ENCODE peak calls at places on chromosomes 6 and 20, in seven cellular contexts. U is naive thymus-derived CD4-positive, alpha-beta T cell; J is brain microvascular endothelial cell; R is pancreas; P is colonic mucosa; D is ovary; F is Panc1. V is an unnamed sample.

GRCh38 chr6:119201486-119201885 is 123.0 kb upstream of the FAM184A start:
- DNase-seq in U (no peak), J (no peak), R (no peak), P (no peak), D (no peak), F (no peak), V (no peak)

GRCh38 chr6:6661684-6662083 is 73.2 kb downstream of the LY86 start:
- DNase-seq in U (no peak), J (peak; percentile 17), R (no peak), P (peak; percentile 57), D (no peak), F (no peak), V (peak; percentile 36)

GRCh38 chr20:17928633-17929311 is 39.8 kb downstream of the SNX5 start:
- DNase-seq in U (no peak), J (no peak), R (peak; percentile 56), P (peak; percentile 77), D (no peak), F (no peak), V (no peak)

GRCh38 chr6:106643061-106643460 is 13.7 kb downstream of the QRSL1 start:
- DNase-seq in U (no peak), J (no peak), R (no peak), P (no peak), D (no peak), F (no peak), V (no peak)

GRCh38 chr6:163414117-163414366 is 476 bp upstream of the QKI start:
- DNase-seq in U (no peak), J (no peak), R (no peak), P (no peak), D (no peak), F (no peak), V (no peak)

GRCh38 chr20:57686931-57687652 is 22.7 kb downstream of the PMEPA1 start:
- DNase-seq in U (no peak), J (no peak), R (no peak), P (no peak), D (no peak), F (no peak), V (no peak)

GRCh38 chr20:45218636-45219035 is 2.5 kb upstream of the SEMG2 start:
- DNase-seq in U (no peak), J (no peak), R (no peak), P (no peak), D (no peak), F (no peak), V (no peak)

GRCh38 chr6:141361559-141361958 is 771.2 kb upstream of the GJE1 start:
- DNase-seq in U (no peak), J (no peak), R (no peak), P (no peak), D (no peak), F (no peak), V (no peak)

GRCh38 chr20:1798982-1799381 is 96.2 kb upstream of the SIRPA start:
- DNase-seq in U (no peak), J (no peak), R (no peak), P (no peak), D (no peak), F (no peak), V (no peak)

GRCh38 chr6:90446164-90446563 is 140.7 kb downstream of the MAP3K7 start:
- DNase-seq in U (no peak), J (no peak), R (no peak), P (no peak), D (peak; percentile 47), F (no peak), V (no peak)

GRCh38 chr20:45105317-45105716 is 4.4 kb upstream of the KCNS1 start:
- DNase-seq in U (no peak), J (no peak), R (no peak), P (no peak), D (no peak), F (no peak), V (no peak)

GRCh38 chr6:29552512-29553051 is 7.0 kb downstream of the UBD start:
- DNase-seq in U (peak; percentile 69), J (peak; percentile 78), R (no peak), P (no peak), D (no peak), F (no peak), V (peak; percentile 34)

GRCh38 chr20:38612921-38613320 is 11.3 kb downstream of the ARHGAP40 start:
- DNase-seq in U (no peak), J (no peak), R (no peak), P (no peak), D (no peak), F (no peak), V (no peak)

GRCh38 chr6:89298680-89299450 is 16.2 kb downstream of the GABRR2 start:
- DNase-seq in U (peak; percentile 21), J (peak; percentile 15), R (no peak), P (no peak), D (no peak), F (no peak), V (no peak)

GRCh38 chr6:29129326-29130012 is 21.6 kb downstream of the OR2J3 start:
- DNase-seq in U (no peak), J (no peak), R (no peak), P (no peak), D (no peak), F (no peak), V (no peak)

GRCh38 chr20:59230385-59230784 is 66.8 kb downstream of the ZNF831 start:
- DNase-seq in U (no peak), J (no peak), R (no peak), P (no peak), D (no peak), F (no peak), V (no peak)

GRCh38 chr6:14682821-14683220 is 563.0 kb upstream of the JARID2 start:
- DNase-seq in U (no peak), J (no peak), R (no peak), P (no peak), D (no peak), F (no peak), V (no peak)

GRCh38 chr20:54622338-54623280 is 147.2 kb downstream of the DOK5 start:
- DNase-seq in U (no peak), J (peak; percentile 4), R (no peak), P (no peak), D (no peak), F (no peak), V (no peak)

GRCh38 chr6:125926711-125927110 is 29.9 kb upstream of the HINT3 start:
- DNase-seq in U (no peak), J (no peak), R (no peak), P (no peak), D (no peak), F (no peak), V (no peak)

GRCh38 chr6:125922322-125922860 is 34.2 kb upstream of the HINT3 start:
- DNase-seq in U (no peak), J (no peak), R (no peak), P (peak; percentile 48), D (no peak), F (no peak), V (no peak)

GRCh38 chr6:125924697-125925358 is 31.7 kb upstream of the HINT3 start:
- DNase-seq in U (no peak), J (no peak), R (no peak), P (no peak), D (no peak), F (no peak), V (no peak)

GRCh38 chr6:125923371-125923877 is 33.1 kb upstream of the HINT3 start:
- DNase-seq in U (no peak), J (no peak), R (no peak), P (no peak), D (no peak), F (no peak), V (no peak)

GRCh38 chr6:125924169-125924568 is 32.4 kb upstream of the HINT3 start:
- DNase-seq in U (no peak), J (no peak), R (no peak), P (no peak), D (no peak), F (no peak), V (no peak)
- H3K27ac ChIP-seq in U (no peak overlapping the region), J (no peak overlapping the region), R (no peak overlapping the region), P (no peak overlapping the region), D (no peak overlapping the region), F (no peak overlapping the region), V (no peak overlapping the region)

GRCh38 chr6:136658711-136659110 is 108.5 kb upstream of the MAP7 start:
- DNase-seq in U (no peak), J (no peak), R (no peak), P (no peak), D (no peak), F (no peak), V (no peak)
- H3K27ac ChIP-seq in U (no peak overlapping the region), J (no peak overlapping the region), R (no peak overlapping the region), P (no peak overlapping the region), D (no peak overlapping the region), F (no peak overlapping the region), V (no peak overlapping the region)

DNA sequence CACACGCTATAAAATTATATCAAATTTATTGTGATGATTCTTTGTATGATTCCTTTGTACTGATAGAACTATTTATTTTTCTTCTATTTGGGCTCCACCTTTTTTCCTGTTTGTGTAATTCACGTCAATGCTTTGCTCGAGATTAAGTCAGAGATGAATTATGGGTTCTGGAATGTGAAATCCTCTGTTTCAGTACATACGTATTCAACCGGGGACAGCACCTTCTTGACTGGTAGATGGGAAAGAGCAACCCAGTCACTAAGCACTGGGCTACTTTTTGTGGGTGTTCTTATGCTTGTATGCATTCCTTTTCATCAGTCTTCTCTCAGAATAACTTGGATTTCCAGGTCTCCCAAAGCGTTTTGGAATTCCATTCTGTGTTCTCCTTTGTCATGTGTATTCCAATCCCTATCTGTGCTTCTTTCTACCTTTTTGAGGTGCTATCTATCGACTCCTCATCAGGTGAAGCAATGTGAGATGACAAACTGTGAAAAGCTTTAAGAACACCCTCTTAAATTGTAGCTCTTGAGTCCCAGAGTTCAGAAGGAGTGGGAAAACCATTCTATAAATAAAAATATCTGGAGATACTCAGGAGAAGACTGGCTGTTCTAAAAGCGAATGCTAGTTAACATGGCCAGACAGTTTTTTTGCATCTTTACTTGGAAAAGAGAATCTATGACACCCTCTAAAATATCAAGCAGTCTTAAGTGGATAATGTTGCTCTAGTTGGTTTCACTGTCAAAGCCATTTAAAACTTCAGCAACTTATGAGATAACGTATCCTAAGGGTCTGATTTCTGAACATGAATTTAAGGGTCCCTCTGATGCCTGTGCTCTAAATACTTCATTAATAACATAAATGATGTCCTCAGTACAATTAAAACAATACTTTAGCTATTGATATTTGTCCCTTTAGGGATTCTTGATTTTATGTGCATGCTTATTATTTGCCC is 197.7 kb upstream of the PREP start:
- DNase-seq in U (no peak), J (peak; percentile 88), R (no peak), P (no peak), D (no peak), F (no peak), V (no peak)
- H3K27ac ChIP-seq in U (no peak overlapping the region), J (peak overlapping the region; percentile 91), R (no peak overlapping the region), P (peak overlapping the region; percentile 9), D (no peak overlapping the region), F (peak overlapping the region; percentile 76), V (peak overlapping the region; percentile 82)

DNA sequence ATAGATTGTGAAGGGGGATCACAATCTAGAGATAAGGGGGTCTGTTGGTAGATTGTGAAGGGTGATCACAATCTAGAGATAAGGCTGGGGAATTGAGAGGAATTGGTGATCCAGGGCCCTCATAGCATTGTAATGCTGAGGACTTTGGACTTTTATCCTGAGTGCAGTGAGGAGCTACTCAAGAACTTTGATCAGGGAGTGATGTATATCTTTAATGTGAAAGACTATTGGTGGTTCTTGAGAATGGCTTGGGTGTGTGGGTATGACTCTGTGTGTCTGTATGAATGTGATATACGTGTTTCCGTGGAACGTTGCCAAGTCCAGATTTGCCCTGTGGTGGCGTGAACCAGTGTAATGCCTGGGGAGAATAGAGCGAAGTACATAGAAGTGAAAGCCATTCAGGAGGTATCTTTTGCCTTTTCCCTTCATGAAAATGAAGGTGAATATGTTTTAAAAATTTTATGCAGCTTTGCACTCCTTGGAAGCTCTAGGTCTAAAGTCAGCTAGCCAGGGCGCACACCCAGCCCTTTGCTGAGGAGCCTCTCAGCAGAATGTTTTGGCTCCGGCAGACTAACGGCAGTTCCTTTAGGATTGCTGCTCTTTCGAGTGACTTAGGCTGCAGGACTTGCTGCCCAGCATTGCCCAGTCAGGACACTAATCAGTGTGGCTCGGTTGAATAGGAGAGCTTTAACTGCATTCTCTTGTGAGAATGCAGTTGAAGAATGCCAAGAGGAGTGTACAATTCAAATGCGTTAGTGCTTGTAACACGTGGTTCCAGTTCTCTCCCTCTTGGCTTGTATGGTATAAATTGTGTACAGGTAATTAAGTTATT is 3.5 kb downstream of the ZFAND3 start:
- DNase-seq in U (peak; percentile 11), J (peak; percentile 14), R (no peak), P (peak; percentile 96), D (no peak), F (no peak), V (no peak)
- H3K27ac ChIP-seq in U (no peak overlapping the region), J (no peak overlapping the region), R (no peak overlapping the region), P (peak overlapping the region; percentile 74), D (no peak overlapping the region), F (peak overlapping the region; percentile 68), V (no peak overlapping the region)